ENCODE peak calls at places on chromosomes 1 and 21, in ten cellular contexts. One of them, this sample, is unnamed.

GRCh38 chr1:154953611-154954038 is 2.3 kb downstream of the PBXIP1 start:
- DNase-seq in brain microvascular endothelial cell: no peak
- DNase-seq in body of pancreas: no peak
- DNase-seq in GM12878: no peak
- DNase-seq in epithelial cell of esophagus: no peak
- DNase-seq in islet precursor cell: no peak
- DNase-seq in mucosa of gallbladder: no peak
- DNase-seq in stimulated activated CD8-positive, alpha-beta memory T cell treated with anti-CD3 and anti-CD28 coated beads, Interleukin-4, amount 100 ng/mL, for 4 hours: no peak
- DNase-seq in COR-L47: no peak
- DNase-seq in substantia nigra: no peak
- DNase-seq in this sample: no peak

GRCh38 chr1:215793210-215793609 is 226.1 kb downstream of the KCTD3 start:
- DNase-seq in brain microvascular endothelial cell: peak; percentile 2
- DNase-seq in body of pancreas: no peak
- DNase-seq in GM12878: no peak
- DNase-seq in epithelial cell of esophagus: peak; percentile 14
- DNase-seq in islet precursor cell: no peak
- DNase-seq in mucosa of gallbladder: no peak
- DNase-seq in stimulated activated CD8-positive, alpha-beta memory T cell treated with anti-CD3 and anti-CD28 coated beads, Interleukin-4, amount 100 ng/mL, for 4 hours: no peak
- DNase-seq in COR-L47: no peak
- DNase-seq in substantia nigra: no peak
- DNase-seq in this sample: no peak

GRCh38 chr1:199283814-199284213 is 645.0 kb downstream of the PTPRC start:
- DNase-seq in brain microvascular endothelial cell: no peak
- DNase-seq in body of pancreas: no peak
- DNase-seq in GM12878: no peak
- DNase-seq in epithelial cell of esophagus: no peak
- DNase-seq in islet precursor cell: no peak
- DNase-seq in mucosa of gallbladder: no peak
- DNase-seq in stimulated activated CD8-positive, alpha-beta memory T cell treated with anti-CD3 and anti-CD28 coated beads, Interleukin-4, amount 100 ng/mL, for 4 hours: no peak
- DNase-seq in COR-L47: no peak
- DNase-seq in substantia nigra: no peak
- DNase-seq in this sample: no peak

GRCh38 chr1:234311414-234311813 is 61.8 kb upstream of the COA6 start:
- DNase-seq in brain microvascular endothelial cell: no peak
- DNase-seq in body of pancreas: no peak
- DNase-seq in GM12878: no peak
- DNase-seq in epithelial cell of esophagus: peak; percentile 80
- DNase-seq in islet precursor cell: no peak
- DNase-seq in mucosa of gallbladder: peak; percentile 20
- DNase-seq in stimulated activated CD8-positive, alpha-beta memory T cell treated with anti-CD3 and anti-CD28 coated beads, Interleukin-4, amount 100 ng/mL, for 4 hours: no peak
- DNase-seq in COR-L47: no peak
- DNase-seq in substantia nigra: no peak
- DNase-seq in this sample: no peak

GRCh38 chr21:41207401-41208388 is 39.7 kb downstream of the BACE2 start:
- DNase-seq in brain microvascular endothelial cell: peak; percentile 73
- DNase-seq in body of pancreas: peak; percentile 74
- DNase-seq in GM12878: no peak
- DNase-seq in epithelial cell of esophagus: peak; percentile 81
- DNase-seq in islet precursor cell: no peak
- DNase-seq in mucosa of gallbladder: peak; percentile 59
- DNase-seq in stimulated activated CD8-positive, alpha-beta memory T cell treated with anti-CD3 and anti-CD28 coated beads, Interleukin-4, amount 100 ng/mL, for 4 hours: no peak
- DNase-seq in COR-L47: peak; percentile 41
- DNase-seq in substantia nigra: no peak
- DNase-seq in this sample: no peak

GRCh38 chr1:31715097-31715872 is 11.5 kb upstream of the COL16A1 start:
- DNase-seq in brain microvascular endothelial cell: peak; percentile 84
- DNase-seq in body of pancreas: peak; percentile 83
- DNase-seq in GM12878: no peak
- DNase-seq in epithelial cell of esophagus: peak; percentile 71
- DNase-seq in islet precursor cell: peak; percentile 99
- DNase-seq in mucosa of gallbladder: peak; percentile 93
- DNase-seq in stimulated activated CD8-positive, alpha-beta memory T cell treated with anti-CD3 and anti-CD28 coated beads, Interleukin-4, amount 100 ng/mL, for 4 hours: no peak
- DNase-seq in COR-L47: no peak
- DNase-seq in substantia nigra: peak; percentile 44
- DNase-seq in this sample: no peak

GRCh38 chr1:115648717-115649691 is 7.2 kb downstream of the VANGL1 start:
- DNase-seq in brain microvascular endothelial cell: no peak
- DNase-seq in body of pancreas: no peak
- DNase-seq in GM12878: peak; percentile 87
- DNase-seq in epithelial cell of esophagus: peak; percentile 65
- DNase-seq in islet precursor cell: peak; percentile 64
- DNase-seq in mucosa of gallbladder: no peak
- DNase-seq in stimulated activated CD8-positive, alpha-beta memory T cell treated with anti-CD3 and anti-CD28 coated beads, Interleukin-4, amount 100 ng/mL, for 4 hours: no peak
- DNase-seq in COR-L47: no peak
- DNase-seq in substantia nigra: no peak
- DNase-seq in this sample: no peak

GRCh38 chr1:63621698-63622097 is 28.5 kb downstream of the PGM1 start:
- DNase-seq in brain microvascular endothelial cell: no peak
- DNase-seq in body of pancreas: peak; percentile 59
- DNase-seq in GM12878: no peak
- DNase-seq in epithelial cell of esophagus: peak; percentile 42
- DNase-seq in islet precursor cell: peak; percentile 35
- DNase-seq in mucosa of gallbladder: peak; percentile 27
- DNase-seq in stimulated activated CD8-positive, alpha-beta memory T cell treated with anti-CD3 and anti-CD28 coated beads, Interleukin-4, amount 100 ng/mL, for 4 hours: no peak
- DNase-seq in COR-L47: no peak
- DNase-seq in substantia nigra: no peak
- DNase-seq in this sample: no peak

GRCh38 chr1:12629521-12629956 is 11.5 kb upstream of the DHRS3 start:
- DNase-seq in brain microvascular endothelial cell: no peak
- DNase-seq in body of pancreas: no peak
- DNase-seq in GM12878: no peak
- DNase-seq in epithelial cell of esophagus: no peak
- DNase-seq in islet precursor cell: peak; percentile 72
- DNase-seq in mucosa of gallbladder: no peak
- DNase-seq in stimulated activated CD8-positive, alpha-beta memory T cell treated with anti-CD3 and anti-CD28 coated beads, Interleukin-4, amount 100 ng/mL, for 4 hours: no peak
- DNase-seq in COR-L47: peak; percentile 67
- DNase-seq in substantia nigra: no peak
- DNase-seq in this sample: no peak

GRCh38 chr1:232422098-232422497 is 207.8 kb downstream of the SIPA1L2 start:
- DNase-seq in brain microvascular endothelial cell: no peak
- DNase-seq in body of pancreas: no peak
- DNase-seq in GM12878: no peak
- DNase-seq in epithelial cell of esophagus: peak; percentile 67
- DNase-seq in islet precursor cell: no peak
- DNase-seq in mucosa of gallbladder: no peak
- DNase-seq in stimulated activated CD8-positive, alpha-beta memory T cell treated with anti-CD3 and anti-CD28 coated beads, Interleukin-4, amount 100 ng/mL, for 4 hours: no peak
- DNase-seq in COR-L47: no peak
- DNase-seq in substantia nigra: no peak
- DNase-seq in this sample: no peak

GRCh38 chr1:232902766-232903357 is 47.5 kb upstream of the NTPCR start:
- DNase-seq in brain microvascular endothelial cell: no peak
- DNase-seq in body of pancreas: no peak
- DNase-seq in GM12878: no peak
- DNase-seq in epithelial cell of esophagus: no peak
- DNase-seq in islet precursor cell: no peak
- DNase-seq in mucosa of gallbladder: no peak
- DNase-seq in stimulated activated CD8-positive, alpha-beta memory T cell treated with anti-CD3 and anti-CD28 coated beads, Interleukin-4, amount 100 ng/mL, for 4 hours: no peak
- DNase-seq in COR-L47: no peak
- DNase-seq in substantia nigra: no peak
- DNase-seq in this sample: no peak

GRCh38 chr1:246801241-246802020 is 77.2 kb downstream of the SCCPDH start:
- DNase-seq in brain microvascular endothelial cell: peak; percentile 61
- DNase-seq in body of pancreas: no peak
- DNase-seq in GM12878: no peak
- DNase-seq in epithelial cell of esophagus: no peak
- DNase-seq in islet precursor cell: no peak
- DNase-seq in mucosa of gallbladder: no peak
- DNase-seq in stimulated activated CD8-positive, alpha-beta memory T cell treated with anti-CD3 and anti-CD28 coated beads, Interleukin-4, amount 100 ng/mL, for 4 hours: no peak
- DNase-seq in COR-L47: no peak
- DNase-seq in substantia nigra: no peak
- DNase-seq in this sample: no peak

GRCh38 chr21:38756746-38757145 is 49.0 kb upstream of the ETS2 start:
- DNase-seq in brain microvascular endothelial cell: peak; percentile 70
- DNase-seq in body of pancreas: no peak
- DNase-seq in GM12878: no peak
- DNase-seq in epithelial cell of esophagus: peak; percentile 34
- DNase-seq in islet precursor cell: no peak
- DNase-seq in mucosa of gallbladder: no peak
- DNase-seq in stimulated activated CD8-positive, alpha-beta memory T cell treated with anti-CD3 and anti-CD28 coated beads, Interleukin-4, amount 100 ng/mL, for 4 hours: no peak
- DNase-seq in COR-L47: no peak
- DNase-seq in substantia nigra: no peak
- DNase-seq in this sample: no peak

GRCh38 chr1:147494998-147495580 is 46.2 kb upstream of the BCL9 start:
- DNase-seq in brain microvascular endothelial cell: peak; percentile 77
- DNase-seq in body of pancreas: peak; percentile 71
- DNase-seq in GM12878: peak; percentile 13
- DNase-seq in epithelial cell of esophagus: peak; percentile 77
- DNase-seq in islet precursor cell: peak; percentile 85
- DNase-seq in mucosa of gallbladder: peak; percentile 74
- DNase-seq in stimulated activated CD8-positive, alpha-beta memory T cell treated with anti-CD3 and anti-CD28 coated beads, Interleukin-4, amount 100 ng/mL, for 4 hours: peak; percentile 40
- DNase-seq in COR-L47: peak; percentile 69
- DNase-seq in substantia nigra: no peak
- DNase-seq in this sample: peak; percentile 36

GRCh38 chr21:45286671-45287437 is 841 bp downstream of the POFUT2 start:
- DNase-seq in brain microvascular endothelial cell: no peak
- DNase-seq in body of pancreas: no peak
- DNase-seq in GM12878: no peak
- DNase-seq in epithelial cell of esophagus: no peak
- DNase-seq in islet precursor cell: peak; percentile 94
- DNase-seq in mucosa of gallbladder: no peak
- DNase-seq in stimulated activated CD8-positive, alpha-beta memory T cell treated with anti-CD3 and anti-CD28 coated beads, Interleukin-4, amount 100 ng/mL, for 4 hours: no peak
- DNase-seq in COR-L47: no peak
- DNase-seq in substantia nigra: no peak
- DNase-seq in this sample: no peak

GRCh38 chr1:160375788-160376524 is 9.1 kb downstream of the NHLH1 start:
- DNase-seq in brain microvascular endothelial cell: peak; percentile 30
- DNase-seq in body of pancreas: no peak
- DNase-seq in GM12878: no peak
- DNase-seq in epithelial cell of esophagus: no peak
- DNase-seq in islet precursor cell: peak; percentile 71
- DNase-seq in mucosa of gallbladder: no peak
- DNase-seq in stimulated activated CD8-positive, alpha-beta memory T cell treated with anti-CD3 and anti-CD28 coated beads, Interleukin-4, amount 100 ng/mL, for 4 hours: no peak
- DNase-seq in COR-L47: no peak
- DNase-seq in substantia nigra: no peak
- DNase-seq in this sample: no peak

GRCh38 chr1:18007391-18008106 is 100.0 kb upstream of the IGSF21 start:
- DNase-seq in brain microvascular endothelial cell: no peak
- DNase-seq in body of pancreas: no peak
- DNase-seq in GM12878: no peak
- DNase-seq in epithelial cell of esophagus: no peak
- DNase-seq in islet precursor cell: no peak
- DNase-seq in mucosa of gallbladder: no peak
- DNase-seq in stimulated activated CD8-positive, alpha-beta memory T cell treated with anti-CD3 and anti-CD28 coated beads, Interleukin-4, amount 100 ng/mL, for 4 hours: no peak
- DNase-seq in COR-L47: no peak
- DNase-seq in substantia nigra: no peak
- DNase-seq in this sample: no peak

GRCh38 chr21:20701235-20701634 is 297.0 kb upstream of the NCAM2 start:
- DNase-seq in brain microvascular endothelial cell: no peak
- DNase-seq in body of pancreas: no peak
- DNase-seq in GM12878: no peak
- DNase-seq in epithelial cell of esophagus: peak; percentile 1
- DNase-seq in islet precursor cell: no peak
- DNase-seq in mucosa of gallbladder: no peak
- DNase-seq in stimulated activated CD8-positive, alpha-beta memory T cell treated with anti-CD3 and anti-CD28 coated beads, Interleukin-4, amount 100 ng/mL, for 4 hours: no peak
- DNase-seq in COR-L47: no peak
- DNase-seq in substantia nigra: no peak
- DNase-seq in this sample: no peak

GRCh38 chr1:228374711-228375577 is 31.7 kb downstream of the TRIM11 start:
- DNase-seq in brain microvascular endothelial cell: peak; percentile 56
- DNase-seq in body of pancreas: peak; percentile 70
- DNase-seq in GM12878: no peak
- DNase-seq in epithelial cell of esophagus: peak; percentile 23
- DNase-seq in islet precursor cell: no peak
- DNase-seq in mucosa of gallbladder: peak; percentile 85
- DNase-seq in stimulated activated CD8-positive, alpha-beta memory T cell treated with anti-CD3 and anti-CD28 coated beads, Interleukin-4, amount 100 ng/mL, for 4 hours: no peak
- DNase-seq in COR-L47: no peak
- DNase-seq in substantia nigra: peak; percentile 35
- DNase-seq in this sample: no peak

GRCh38 chr1:170967042-170967910 is 31.9 kb downstream of the MROH9 start:
- DNase-seq in brain microvascular endothelial cell: peak; percentile 44
- DNase-seq in body of pancreas: peak; percentile 15
- DNase-seq in GM12878: no peak
- DNase-seq in epithelial cell of esophagus: peak; percentile 57
- DNase-seq in islet precursor cell: no peak
- DNase-seq in mucosa of gallbladder: no peak
- DNase-seq in stimulated activated CD8-positive, alpha-beta memory T cell treated with anti-CD3 and anti-CD28 coated beads, Interleukin-4, amount 100 ng/mL, for 4 hours: no peak
- DNase-seq in COR-L47: peak; percentile 6
- DNase-seq in substantia nigra: no peak
- DNase-seq in this sample: no peak

GRCh38 chr1:25048728-25049127 is 118.7 kb upstream of the RUNX3 start:
- DNase-seq in brain microvascular endothelial cell: no peak
- DNase-seq in body of pancreas: no peak
- DNase-seq in GM12878: no peak
- DNase-seq in epithelial cell of esophagus: no peak
- DNase-seq in islet precursor cell: no peak
- DNase-seq in mucosa of gallbladder: no peak
- DNase-seq in stimulated activated CD8-positive, alpha-beta memory T cell treated with anti-CD3 and anti-CD28 coated beads, Interleukin-4, amount 100 ng/mL, for 4 hours: no peak
- DNase-seq in COR-L47: no peak
- DNase-seq in substantia nigra: no peak
- DNase-seq in this sample: no peak

GRCh38 chr1:98985687-98986086 is 19.0 kb downstream of the PLPPR5 start:
- DNase-seq in brain microvascular endothelial cell: no peak
- DNase-seq in body of pancreas: no peak
- DNase-seq in GM12878: no peak
- DNase-seq in epithelial cell of esophagus: no peak
- DNase-seq in islet precursor cell: no peak
- DNase-seq in mucosa of gallbladder: no peak
- DNase-seq in stimulated activated CD8-positive, alpha-beta memory T cell treated with anti-CD3 and anti-CD28 coated beads, Interleukin-4, amount 100 ng/mL, for 4 hours: no peak
- DNase-seq in COR-L47: no peak
- DNase-seq in substantia nigra: no peak
- DNase-seq in this sample: no peak

This sample was measured in activated naive CD8-positive, alpha-beta T cell treated with anti-CD3 and anti-CD28 coated beads, Interleukin-2, amount 50 U/mL, for 16 hours.